ENCODE peak calls at places on chromosomes 16 and 17, in eight cellular contexts. One of them, this sample, is unnamed. For H3K4me1, the result is how much of the 10 kb centered on the place peaks cover.

GRCh38 chr17:6075050-6075449 is 4.9 kb downstream of the WSCD1 start:
- DNase-seq in MM.1S: no peak
- DNase-seq in heart left ventricle: no peak
- DNase-seq in tibial nerve: no peak
- DNase-seq in IMR-90: no peak
- DNase-seq in left ventricle myocardium inferior: no peak
- DNase-seq in body of pancreas: no peak
- DNase-seq in PC-9: no peak
- DNase-seq in this sample: no peak

GRCh38 chr17:31266042-31266441 is 31.0 kb downstream of the OMG start:
- DNase-seq in IMR-90: no peak
- DNase-seq in heart left ventricle: no peak
- DNase-seq in MM.1S: no peak
- DNase-seq in body of pancreas: no peak
- DNase-seq in PC-9: no peak
- DNase-seq in tibial nerve: no peak
- DNase-seq in left ventricle myocardium inferior: no peak
- DNase-seq in this sample: no peak

GRCh38 chr17:83194761-83195329 is 115.4 kb downstream of the METRNL start:
- DNase-seq in IMR-90: no peak
- DNase-seq in heart left ventricle: peak
- DNase-seq in left ventricle myocardium inferior: no peak
- DNase-seq in body of pancreas: peak
- DNase-seq in MM.1S: no peak
- DNase-seq in PC-9: no peak
- DNase-seq in tibial nerve: peak
- DNase-seq in this sample: peak

GRCh38 chr17:57356722-57357391 is 100.5 kb downstream of the MSI2 start:
- DNase-seq in heart left ventricle: no peak
- DNase-seq in PC-9: no peak
- DNase-seq in tibial nerve: no peak
- DNase-seq in MM.1S: peak
- DNase-seq in IMR-90: no peak
- DNase-seq in body of pancreas: no peak
- DNase-seq in left ventricle myocardium inferior: no peak
- DNase-seq in this sample: no peak

GRCh38 chr17:70521821-70522256 is 352.5 kb downstream of the KCNJ2 start:
- DNase-seq in IMR-90: peak
- DNase-seq in heart left ventricle: peak
- DNase-seq in tibial nerve: no peak
- DNase-seq in body of pancreas: peak
- DNase-seq in left ventricle myocardium inferior: peak
- DNase-seq in PC-9: no peak
- DNase-seq in MM.1S: no peak
- DNase-seq in this sample: peak

GRCh38 chr17:39759204-39759603 is 21.5 kb downstream of the GRB7 start:
- DNase-seq in tibial nerve: no peak
- DNase-seq in MM.1S: no peak
- DNase-seq in PC-9: no peak
- DNase-seq in heart left ventricle: no peak
- DNase-seq in IMR-90: no peak
- DNase-seq in body of pancreas: no peak
- DNase-seq in left ventricle myocardium inferior: no peak
- DNase-seq in this sample: no peak

GRCh38 chr17:5203908-5204294 is 12.2 kb upstream of the ZNF594 start:
- DNase-seq in PC-9: peak
- DNase-seq in heart left ventricle: no peak
- DNase-seq in left ventricle myocardium inferior: no peak
- DNase-seq in tibial nerve: no peak
- DNase-seq in MM.1S: no peak
- DNase-seq in IMR-90: peak
- DNase-seq in body of pancreas: no peak
- DNase-seq in this sample: no peak

GRCh38 chr16:83689385-83689831 is 118.4 kb upstream of the HSBP1 start:
- DNase-seq in IMR-90: peak
- DNase-seq in MM.1S: no peak
- DNase-seq in PC-9: peak
- DNase-seq in left ventricle myocardium inferior: no peak
- DNase-seq in body of pancreas: no peak
- DNase-seq in tibial nerve: no peak
- DNase-seq in heart left ventricle: no peak
- DNase-seq in this sample: peak

GRCh38 chr17:81686614-81687013 is 2.8 kb downstream of the HGS start:
- DNase-seq in PC-9: no peak
- DNase-seq in left ventricle myocardium inferior: no peak
- DNase-seq in IMR-90: no peak
- DNase-seq in tibial nerve: no peak
- DNase-seq in heart left ventricle: no peak
- DNase-seq in body of pancreas: no peak
- DNase-seq in MM.1S: no peak
- DNase-seq in this sample: no peak

GRCh38 chr16:20263138-20263855 is 64.0 kb downstream of the GP2 start:
- DNase-seq in IMR-90: no peak
- DNase-seq in body of pancreas: no peak
- DNase-seq in heart left ventricle: no peak
- DNase-seq in tibial nerve: no peak
- DNase-seq in left ventricle myocardium inferior: no peak
- DNase-seq in MM.1S: no peak
- DNase-seq in PC-9: no peak
- DNase-seq in this sample: no peak

GRCh38 chr17:27352481-27353460 is 58.9 kb downstream of the WSB1 start:
- DNase-seq in heart left ventricle: no peak
- DNase-seq in tibial nerve: no peak
- DNase-seq in left ventricle myocardium inferior: no peak
- DNase-seq in body of pancreas: no peak
- DNase-seq in PC-9: no peak
- DNase-seq in MM.1S: no peak
- DNase-seq in IMR-90: peak
- DNase-seq in this sample: no peak

GRCh38 chr16:85782476-85782875 is 16.9 kb downstream of the EMC8 start:
- DNase-seq in MM.1S: no peak
- DNase-seq in IMR-90: peak
- DNase-seq in tibial nerve: no peak
- DNase-seq in body of pancreas: no peak
- DNase-seq in PC-9: no peak
- DNase-seq in left ventricle myocardium inferior: no peak
- DNase-seq in heart left ventricle: no peak
- DNase-seq in this sample: no peak

GRCh38 chr17:79219208-79219935 is 144.7 kb downstream of the ENGASE start:
- DNase-seq in left ventricle myocardium inferior: no peak
- DNase-seq in tibial nerve: no peak
- DNase-seq in MM.1S: no peak
- DNase-seq in IMR-90: no peak
- DNase-seq in body of pancreas: no peak
- DNase-seq in heart left ventricle: no peak
- DNase-seq in PC-9: no peak
- DNase-seq in this sample: no peak

GRCh38 chr16:76370344-76370743 is 93.1 kb downstream of the CNTNAP4 start:
- DNase-seq in PC-9: no peak
- DNase-seq in body of pancreas: no peak
- DNase-seq in IMR-90: no peak
- DNase-seq in left ventricle myocardium inferior: no peak
- DNase-seq in MM.1S: no peak
- DNase-seq in tibial nerve: no peak
- DNase-seq in heart left ventricle: no peak
- DNase-seq in this sample: no peak

GRCh38 chr17:66152756-66153155 is 39.2 kb downstream of the CEP112 start:
- DNase-seq in MM.1S: no peak
- DNase-seq in tibial nerve: no peak
- DNase-seq in body of pancreas: no peak
- DNase-seq in heart left ventricle: no peak
- DNase-seq in left ventricle myocardium inferior: no peak
- DNase-seq in IMR-90: peak
- DNase-seq in PC-9: no peak
- DNase-seq in this sample: no peak

GRCh38 chr17:74567397-74567796 is at the start of gene CD300H:
- DNase-seq in MM.1S: no peak
- DNase-seq in left ventricle myocardium inferior: no peak
- DNase-seq in PC-9: no peak
- DNase-seq in tibial nerve: no peak
- DNase-seq in IMR-90: no peak
- DNase-seq in body of pancreas: no peak
- DNase-seq in heart left ventricle: no peak
- DNase-seq in this sample: peak

GRCh38 chr16:49744244-49744976 is 111.5 kb downstream of the ZNF423 start:
- DNase-seq in MM.1S: no peak
- DNase-seq in tibial nerve: no peak
- DNase-seq in body of pancreas: no peak
- DNase-seq in heart left ventricle: no peak
- DNase-seq in IMR-90: no peak
- DNase-seq in PC-9: no peak
- DNase-seq in left ventricle myocardium inferior: no peak
- DNase-seq in this sample: no peak

GRCh38 chr17:32496348-32497078 is 9.7 kb downstream of the CDK5R1 start:
- DNase-seq in PC-9: no peak
- DNase-seq in tibial nerve: no peak
- DNase-seq in MM.1S: no peak
- DNase-seq in heart left ventricle: peak
- DNase-seq in left ventricle myocardium inferior: no peak
- DNase-seq in IMR-90: peak
- DNase-seq in body of pancreas: no peak
- DNase-seq in this sample: peak

GRCh38 chr17:29827179-29827578 is 102.8 kb downstream of the SSH2 start:
- DNase-seq in heart left ventricle: no peak
- DNase-seq in body of pancreas: no peak
- DNase-seq in left ventricle myocardium inferior: no peak
- DNase-seq in IMR-90: no peak
- DNase-seq in PC-9: no peak
- DNase-seq in tibial nerve: no peak
- DNase-seq in MM.1S: no peak
- DNase-seq in this sample: no peak

GRCh38 chr17:29828676-29829291 is 101.2 kb downstream of the SSH2 start:
- DNase-seq in left ventricle myocardium inferior: no peak
- DNase-seq in PC-9: no peak
- DNase-seq in tibial nerve: no peak
- DNase-seq in heart left ventricle: no peak
- DNase-seq in IMR-90: no peak
- DNase-seq in body of pancreas: no peak
- DNase-seq in MM.1S: no peak
- DNase-seq in this sample: no peak

GRCh38 chr17:29826045-29826692 is 103.9 kb downstream of the SSH2 start:
- DNase-seq in IMR-90: no peak
- DNase-seq in tibial nerve: no peak
- DNase-seq in left ventricle myocardium inferior: no peak
- DNase-seq in body of pancreas: no peak
- DNase-seq in MM.1S: no peak
- DNase-seq in heart left ventricle: no peak
- DNase-seq in PC-9: no peak
- DNase-seq in this sample: no peak

DNA sequence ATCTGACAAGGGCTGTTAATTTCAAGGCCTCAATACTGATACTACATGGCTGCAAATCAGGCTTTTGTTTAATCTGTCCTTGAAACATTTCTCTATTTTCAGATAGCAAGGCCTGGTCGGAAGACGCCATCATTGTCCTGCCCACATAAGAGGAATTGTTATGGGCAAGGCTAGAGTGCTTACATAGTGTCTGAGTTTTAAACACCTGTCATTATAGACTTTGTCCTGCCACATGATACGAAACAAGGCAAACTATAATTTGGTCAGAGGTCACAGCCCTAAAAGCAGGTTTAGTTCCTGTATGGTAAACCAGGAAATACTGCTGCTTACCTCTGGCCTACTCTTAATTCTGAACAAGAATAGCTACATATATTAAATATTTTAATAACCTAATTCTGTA is 104.4 kb downstream of the SSH2 start:
- DNase-seq in heart left ventricle: no peak
- DNase-seq in body of pancreas: no peak
- DNase-seq in MM.1S: no peak
- DNase-seq in IMR-90: no peak
- DNase-seq in left ventricle myocardium inferior: no peak
- DNase-seq in tibial nerve: no peak
- DNase-seq in PC-9: peak
- DNase-seq in this sample: no peak
- H3K27ac ChIP-seq in heart left ventricle: no peak
- H3K27ac ChIP-seq in body of pancreas: no peak
- H3K27ac ChIP-seq in MM.1S: no peak
- H3K27ac ChIP-seq in IMR-90: no peak
- H3K27ac ChIP-seq in left ventricle myocardium inferior: no peak
- H3K27ac ChIP-seq in tibial nerve: no peak
- H3K27ac ChIP-seq in PC-9: peak
- H3K27ac ChIP-seq in this sample: no peak

DNA sequence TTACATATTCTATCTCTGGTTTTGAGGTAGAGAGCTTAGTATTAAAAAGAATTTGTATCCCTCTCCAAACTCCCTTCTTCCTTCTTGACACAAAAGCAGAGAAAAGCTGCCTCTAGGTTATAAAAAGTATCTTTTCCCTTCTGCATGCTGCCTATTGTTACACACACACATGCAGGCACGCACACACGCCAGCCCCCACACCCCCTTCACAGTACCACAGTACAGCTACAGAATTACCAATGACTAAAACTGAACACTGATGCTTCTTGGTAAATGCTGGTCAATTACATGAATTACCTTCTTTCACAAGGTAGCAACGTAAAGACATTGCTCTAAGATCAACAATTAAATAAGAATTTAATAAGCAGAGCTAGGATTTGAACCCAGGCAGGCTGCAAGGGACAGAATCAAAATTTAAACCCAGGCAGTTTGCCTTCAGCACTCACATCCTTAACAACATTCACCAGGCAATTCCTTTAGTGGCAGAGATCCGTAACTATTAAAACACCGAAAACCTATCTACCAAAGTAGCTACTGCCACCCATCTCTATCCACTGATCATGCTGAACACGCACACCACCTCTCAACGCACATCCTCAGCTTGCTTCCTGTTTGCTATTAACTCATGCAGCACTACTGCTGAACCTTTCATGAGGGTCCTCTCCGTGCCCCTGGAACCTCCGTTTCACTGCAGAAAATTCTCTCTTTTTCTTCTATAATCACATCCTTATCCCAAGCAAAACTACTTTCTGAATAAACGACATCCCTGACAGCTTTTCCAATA is 37.8 kb downstream of the YWHAE start:
- DNase-seq in PC-9: no peak
- DNase-seq in left ventricle myocardium inferior: no peak
- DNase-seq in heart left ventricle: no peak
- DNase-seq in tibial nerve: no peak
- DNase-seq in IMR-90: no peak
- DNase-seq in body of pancreas: no peak
- DNase-seq in MM.1S: no peak
- DNase-seq in this sample: peak
- H3K4me1 ChIP-seq in PC-9: under half
- H3K4me1 ChIP-seq in left ventricle myocardium inferior: half or more
- H3K4me1 ChIP-seq in heart left ventricle: under half
- H3K4me1 ChIP-seq in tibial nerve: under half
- H3K4me1 ChIP-seq in IMR-90: under half
- H3K4me1 ChIP-seq in body of pancreas: under half
- H3K4me1 ChIP-seq in MM.1S: under half
- H3K4me1 ChIP-seq in this sample: under half

GRCh38 chr16:81823734-81824133 is 44.6 kb downstream of the PLCG2 start:
- DNase-seq in tibial nerve: no peak
- DNase-seq in PC-9: no peak
- DNase-seq in IMR-90: no peak
- DNase-seq in body of pancreas: no peak
- DNase-seq in left ventricle myocardium inferior: no peak
- DNase-seq in heart left ventricle: no peak
- DNase-seq in MM.1S: no peak
- DNase-seq in this sample: no peak
- H3K4me3 ChIP-seq in tibial nerve: no peak
- H3K4me3 ChIP-seq in PC-9: no peak
- H3K4me3 ChIP-seq in IMR-90: no peak
- H3K4me3 ChIP-seq in body of pancreas: no peak
- H3K4me3 ChIP-seq in left ventricle myocardium inferior: no peak
- H3K4me3 ChIP-seq in heart left ventricle: no peak
- H3K4me3 ChIP-seq in MM.1S: no peak
- H3K4me3 ChIP-seq in this sample: no peak

GRCh38 chr16:79282806-79283205 is 317.7 kb downstream of the MAF start:
- DNase-seq in MM.1S: no peak
- DNase-seq in PC-9: no peak
- DNase-seq in body of pancreas: no peak
- DNase-seq in IMR-90: no peak
- DNase-seq in tibial nerve: no peak
- DNase-seq in left ventricle myocardium inferior: no peak
- DNase-seq in heart left ventricle: no peak
- DNase-seq in this sample: no peak
- H3K27ac ChIP-seq in MM.1S: no peak
- H3K27ac ChIP-seq in PC-9: no peak
- H3K27ac ChIP-seq in body of pancreas: no peak
- H3K27ac ChIP-seq in IMR-90: no peak
- H3K27ac ChIP-seq in tibial nerve: no peak
- H3K27ac ChIP-seq in left ventricle myocardium inferior: no peak
- H3K27ac ChIP-seq in heart left ventricle: no peak
- H3K27ac ChIP-seq in this sample: no peak

This sample was measured in aorta.